ENCODE peak calls at places on chromosomes 11 and 22, in eight cellular contexts. L is KBM-7, M is C1 segment of cervical spinal cord, B is activated T-cell treated with anti-CD3 and anti-CD28 coated beads for 1 hour, A is A549, Y is T follicular helper cell, U is mucosa of descending colon, X is hypothalamus. R is an unnamed sample.
A peak's percentile ranks its signal among the peaks of the same experiment; 100 is the strongest.

GRCh38 chr11:6813651-6814050 is 14.2 kb upstream of the OR6A2 start:
- DNase-seq in L (no peak), M (no peak), B (no peak), A (no peak), Y (no peak), U (no peak), X (no peak), R (no peak)

GRCh38 chr11:44011797-44012196 is 36.0 kb upstream of the ACCSL start:
- DNase-seq in L (no peak), M (no peak), B (no peak), A (no peak), Y (no peak), U (no peak), X (no peak), R (no peak)

GRCh38 chr11:14041040-14041439 is 78.5 kb downstream of the SPON1 start:
- DNase-seq in L (peak; percentile 36), M (no peak), B (no peak), A (peak; percentile 17), Y (no peak), U (no peak), X (no peak), R (no peak)

GRCh38 chr11:13721760-13722159 is 53.3 kb downstream of the FAR1 start:
- DNase-seq in L (no peak), M (no peak), B (no peak), A (no peak), Y (no peak), U (no peak), X (no peak), R (no peak)

GRCh38 chr11:128890543-128891409 is at the start of gene KCNJ5:
- DNase-seq in L (no peak), M (peak; percentile 41), B (no peak), A (peak; percentile 7), Y (no peak), U (no peak), X (no peak), R (no peak)

GRCh38 chr11:6586434-6587359 is 16.7 kb downstream of the RRP8 start:
- DNase-seq in L (no peak), M (no peak), B (no peak), A (no peak), Y (no peak), U (no peak), X (no peak), R (no peak)

GRCh38 chr11:12587333-12587997 is 86.8 kb upstream of the TEAD1 start:
- DNase-seq in L (no peak), M (no peak), B (no peak), A (no peak), Y (no peak), U (no peak), X (no peak), R (no peak)

GRCh38 chr22:22422629-22423112 is 85.9 kb downstream of the ZNF280B start:
- DNase-seq in L (peak; percentile 71), M (peak; percentile 37), B (peak; percentile 62), A (peak; percentile 63), Y (peak; percentile 36), U (peak; percentile 70), X (no peak), R (peak; percentile 86)

GRCh38 chr11:16806791-16807190 is 68.3 kb downstream of the C11orf58 start:
- DNase-seq in L (no peak), M (no peak), B (no peak), A (no peak), Y (no peak), U (no peak), X (no peak), R (no peak)

GRCh38 chr22:48343461-48343860 is 1484.2 kb downstream of the BRD1 start:
- DNase-seq in L (no peak), M (no peak), B (no peak), A (no peak), Y (no peak), U (no peak), X (no peak), R (no peak)

GRCh38 chr11:123054301-123055065 is 7.5 kb downstream of the HSPA8 start:
- DNase-seq in L (peak; percentile 88), M (no peak), B (no peak), A (peak; percentile 70), Y (no peak), U (no peak), X (no peak), R (peak; percentile 48)

GRCh38 chr22:18992543-18993198 is 56.6 kb upstream of the PRODH start:
- DNase-seq in L (no peak), M (no peak), B (no peak), A (no peak), Y (no peak), U (no peak), X (no peak), R (no peak)

GRCh38 chr22:26845016-26845728 is 187.8 kb downstream of the MIAT start:
- DNase-seq in L (peak; percentile 76), M (peak; percentile 2), B (no peak), A (no peak), Y (no peak), U (no peak), X (no peak), R (no peak)

GRCh38 chr11:64864473-64865285 is 13.7 kb downstream of the EHD1 start:
- DNase-seq in L (no peak), M (peak; percentile 47), B (no peak), A (no peak), Y (no peak), U (peak; percentile 76), X (no peak), R (no peak)